ENCODE peak calls at places on chromosomes 6 and 20, in seven cellular contexts. D, G, J, I, U, F and Z are unnamed samples.

GRCh38 chr6:36665180-36665579 is 13.3 kb upstream of the CDKN1A start:
- DNase-seq in D (no peak), J (no peak), F (no peak), G (no peak), U (no peak), I (no peak), Z (no peak)

GRCh38 chr20:20139403-20139802 is 87.1 kb downstream of the CFAP61 start:
- DNase-seq in J (no peak), U (no peak), F (no peak), D (no peak), G (no peak), I (no peak), Z (no peak)

GRCh38 chr20:51828762-51829161 is 26.4 kb upstream of the SALL4 start:
- DNase-seq in U (no peak), D (no peak), G (no peak), I (no peak), J (no peak), F (no peak), Z (no peak)

GRCh38 chr20:440636-441035 is 21.7 kb downstream of the TBC1D20 start:
- DNase-seq in I (no peak), J (no peak), U (no peak), D (no peak), G (no peak), F (no peak), Z (no peak)

GRCh38 chr20:63759377-63759901 is 19.9 kb downstream of the SLC2A4RG start:
- DNase-seq in D (no peak), U (no peak), F (no peak), J (no peak), G (no peak), I (no peak), Z (no peak)

GRCh38 chr6:151325075-151326050 is 66.0 kb downstream of the ZBTB2 start:
- DNase-seq in G (peak), U (no peak), F (peak), I (no peak), J (no peak), D (no peak), Z (peak)

GRCh38 chr6:148497256-148497655 is 154.6 kb downstream of the SASH1 start:
- DNase-seq in F (no peak), D (no peak), U (no peak), G (no peak), I (no peak), J (no peak), Z (no peak)

GRCh38 chr20:39825950-39826349 is 863.1 kb downstream of the MAFB start:
- DNase-seq in D (no peak), G (no peak), I (peak), U (no peak), F (no peak), J (no peak), Z (no peak)

GRCh38 chr6:33151050-33151449 is 41.2 kb downstream of the COL11A2 start:
- DNase-seq in U (no peak), J (no peak), I (no peak), G (no peak), D (no peak), F (no peak), Z (no peak)

GRCh38 chr6:30769088-30769852 is 24.9 kb upstream of the IER3 start:
- DNase-seq in G (peak), J (no peak), U (peak), D (peak), F (peak), I (no peak), Z (no peak)

GRCh38 chr6:21955196-21955595 is 341.6 kb downstream of the PRL start:
- DNase-seq in J (no peak), I (no peak), U (no peak), G (no peak), F (no peak), D (no peak), Z (no peak)

GRCh38 chr20:58019027-58019849 is 209.2 kb downstream of the ANKRD60 start:
- DNase-seq in G (no peak), U (peak), F (no peak), I (no peak), D (no peak), J (no peak), Z (peak)

GRCh38 chr20:33250666-33251065 is 14.9 kb downstream of the BPIFA1 start:
- DNase-seq in U (no peak), I (no peak), G (no peak), F (no peak), J (no peak), D (no peak), Z (no peak)

GRCh38 chr20:50689864-50690263 is 1.5 kb downstream of the RIPOR3 start:
- DNase-seq in I (no peak), F (peak), D (no peak), G (no peak), U (no peak), J (no peak), Z (peak)

GRCh38 chr20:38109657-38110524 is 55.2 kb downstream of the TGM2 start:
- DNase-seq in G (peak), F (peak), I (no peak), J (no peak), D (no peak), U (peak), Z (peak)

GRCh38 chr6:129607581-129608186 is 102.3 kb downstream of the ARHGAP18 start:
- DNase-seq in D (no peak), J (no peak), U (no peak), F (no peak), I (no peak), G (no peak), Z (no peak)

GRCh38 chr20:5626603-5627002 is 123.6 kb upstream of the SHLD1 start:
- DNase-seq in D (no peak), I (no peak), F (no peak), J (no peak), G (no peak), U (no peak), Z (no peak)

GRCh38 chr6:132236744-132237143 is 164.5 kb downstream of the MOXD1 start:
- DNase-seq in J (no peak), U (no peak), I (no peak), F (no peak), G (no peak), D (no peak), Z (no peak)

GRCh38 chr6:22219916-22220315 is 76.9 kb downstream of the PRL start:
- DNase-seq in G (no peak), J (no peak), D (no peak), U (no peak), F (no peak), I (no peak), Z (no peak)

GRCh38 chr6:129280719-129281118 is 397.8 kb downstream of the LAMA2 start:
- DNase-seq in I (no peak), U (no peak), F (no peak), G (no peak), J (no peak), D (no peak), Z (no peak)

GRCh38 chr6:33877982-33878381 is 74.2 kb upstream of the MLN start:
- DNase-seq in D (no peak), J (no peak), I (no peak), F (no peak), G (no peak), U (no peak), Z (no peak)

GRCh38 chr20:55174635-55175034 is 699.2 kb downstream of the DOK5 start:
- DNase-seq in D (no peak), U (no peak), F (no peak), G (no peak), J (no peak), I (no peak), Z (no peak)

GRCh38 chr6:155419161-155419560 is 36.5 kb downstream of the NOX3 start:
- DNase-seq in I (no peak), U (no peak), J (no peak), D (no peak), G (no peak), F (no peak), Z (no peak)

GRCh38 chr6:37525460-37526357 is 26.0 kb upstream of the CCDC167 start:
- DNase-seq in U (no peak), I (no peak), G (no peak), F (no peak), J (no peak), D (peak), Z (no peak)

DNA sequence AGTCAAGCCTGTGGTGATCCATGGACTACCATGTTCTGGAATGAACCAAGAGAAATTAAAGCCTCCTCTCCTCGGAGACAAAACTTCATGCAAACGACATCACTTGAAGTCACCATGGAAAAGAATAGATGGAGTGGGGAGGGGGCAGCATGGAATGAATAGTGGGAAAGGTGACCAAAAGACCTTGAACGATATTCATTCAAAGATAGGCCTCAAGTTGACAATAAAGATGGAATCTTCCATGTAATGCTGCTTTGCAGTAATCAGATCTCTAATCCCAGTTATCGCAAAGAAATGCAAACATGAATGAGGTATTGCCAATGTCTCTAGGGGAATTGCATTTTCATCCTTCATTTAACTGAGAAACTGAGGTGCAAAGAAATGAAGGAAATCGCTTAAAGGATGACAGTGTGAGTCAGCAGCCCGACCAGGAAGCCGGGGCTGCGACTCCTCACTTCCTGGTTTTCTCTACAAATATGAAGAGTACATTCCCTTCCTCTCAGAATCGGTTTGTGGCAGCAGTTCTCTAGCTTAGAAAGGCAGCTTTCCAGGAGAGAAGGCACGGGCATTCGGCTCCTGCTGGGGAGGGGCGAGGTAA is 65.6 kb upstream of the RREB1 start:
- DNase-seq in U (peak), F (no peak), J (no peak), D (peak), G (peak), I (no peak), Z (no peak)
- TF ChIP-seq POLR2AphosphoS5 in U (no peak), F (no peak), J (no peak), D (no peak), G (no peak), I (no peak), Z (no peak)

GRCh38 chr6:45677381-45677992 is 299.8 kb upstream of the SUPT3H start:
- DNase-seq in D (no peak), F (no peak), G (peak), J (peak), I (peak), U (no peak), Z (no peak)
- TF ChIP-seq POLR2A in D (no peak), F (no peak), G (no peak), J (no peak), I (no peak), U (no peak), Z (no peak)

GRCh38 chr6:95280690-95281273 is 296.6 kb upstream of the MANEA start:
- DNase-seq in F (no peak), J (no peak), G (no peak), D (peak), U (no peak), I (no peak), Z (no peak)
- TF ChIP-seq CTCF in F (no peak), J (no peak), G (no peak), D (peak), U (no peak), I (no peak), Z (peak)

DNA sequence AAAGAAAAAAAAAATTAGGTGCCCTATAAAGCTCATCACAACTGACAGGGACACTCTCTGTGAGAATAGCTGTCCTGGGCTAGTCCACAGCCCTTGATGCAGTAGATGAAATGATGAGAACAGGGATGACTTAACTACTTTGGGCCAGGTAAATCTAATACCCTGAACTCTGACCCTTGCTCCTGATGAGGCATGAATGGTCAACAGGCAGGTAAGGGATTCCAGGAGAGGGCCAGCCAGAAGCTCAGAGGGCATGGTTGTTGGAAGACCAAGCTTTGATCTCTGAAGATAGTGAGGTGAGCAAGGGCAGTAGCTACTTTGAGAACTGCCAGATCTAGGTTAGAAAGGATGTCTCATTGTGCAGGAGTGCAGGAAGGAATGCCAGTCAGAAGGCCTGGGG is 15.6 kb downstream of the NSFL1C start:
- DNase-seq in U (no peak), D (no peak), F (no peak), I (no peak), G (no peak), J (no peak), Z (no peak)
- TF ChIP-seq POLR2AphosphoS5 in U (no peak), D (no peak), F (no peak), I (no peak), G (no peak), J (no peak), Z (no peak)

GRCh38 chr6:63635563-63636515 is at the start of gene PHF3:
- DNase-seq in J (no peak), U (peak), D (peak), F (peak), I (peak), G (peak), Z (peak)
- TF ChIP-seq POLR2A in J (no peak), U (no peak), D (peak), F (peak), I (peak), G (peak), Z (no peak)

GRCh38 chr6:3751730-3752537 is 421 bp upstream of the PXDC1 start:
- DNase-seq in U (peak), I (no peak), G (peak), J (no peak), D (peak), F (peak), Z (peak)
- TF ChIP-seq CTCF in U (peak), I (no peak), G (peak), J (no peak), D (no peak), F (peak), Z (peak)